ENCODE peak calls at places on chromosomes 3 and 15, in four cellular contexts. X is CD4-positive, CD25-positive, alpha-beta regulatory T cell; A is heart left ventricle; G is HCEC 1CT. K is an unnamed sample.

GRCh38 chr15:87123676-87124382 is 1044.2 kb downstream of the AGBL1 start:
- DNase-seq in X (no peak), A (no peak), G (no peak), K (no peak)

GRCh38 chr15:25134546-25134945 is 179.8 kb downstream of the SNRPN start:
- DNase-seq in X (no peak), A (no peak), G (no peak), K (no peak)

GRCh38 chr3:171163724-171164465 is 137.4 kb upstream of the SLC2A2 start:
- DNase-seq in X (no peak), A (no peak), G (no peak), K (no peak)

GRCh38 chr3:102165367-102165766 is 269.4 kb upstream of the ZPLD1 start:
- DNase-seq in X (no peak), A (no peak), G (peak; percentile 55), K (no peak)

GRCh38 chr3:64399205-64399800 is 174.0 kb upstream of the PRICKLE2 start:
- DNase-seq in X (no peak), A (peak; percentile 44), G (peak; percentile 63), K (no peak)

GRCh38 chr15:22806664-22807063 is 20.2 kb downstream of the NIPA1 start:
- DNase-seq in X (no peak), A (no peak), G (no peak), K (no peak)

GRCh38 chr3:22922317-22922716 is 280.8 kb upstream of the UBE2E2 start:
- DNase-seq in X (no peak), A (no peak), G (peak; percentile 22), K (no peak)

GRCh38 chr15:99305761-99306505 is 54.7 kb downstream of the LRRC28 start:
- DNase-seq in X (no peak), A (peak; percentile 60), G (peak; percentile 81), K (no peak)

GRCh38 chr15:101070502-101071273 is 151.5 kb downstream of the LRRK1 start:
- DNase-seq in X (no peak), A (peak; percentile 16), G (peak; percentile 83), K (no peak)

GRCh38 chr3:193842029-193842782 is 249.2 kb downstream of the OPA1 start:
- DNase-seq in X (no peak), A (no peak), G (no peak), K (no peak)

GRCh38 chr3:47011371-47011770 is 31.9 kb downstream of the NBEAL2 start:
- DNase-seq in X (no peak), A (no peak), G (no peak), K (no peak)

GRCh38 chr3:100857863-100858262 is 135.4 kb downstream of the ABI3BP start:
- DNase-seq in X (no peak), A (no peak), G (no peak), K (no peak)

GRCh38 chr3:110738531-110738930 is 333.1 kb upstream of the NECTIN3 start:
- DNase-seq in X (no peak), A (no peak), G (peak; percentile 45), K (no peak)

K was measured in lung.